ENCODE peak calls at places on chromosomes 7 and 10, in nine cellular contexts. W is stimulated activated CD8-positive, alpha-beta memory T cell treated with anti-CD3 and anti-CD28 coated beads, Interleukin-2, amount 100 ng/mL, for 1 hour; Q is A172; N is mesendoderm; C is SW480; I is heart left ventricle; Z is mucosa of gallbladder; T is A549; H is nucleus accumbens. E is an unnamed sample.

GRCh38 chr10:43105119-43105792 is 28.4 kb downstream of the RET start:
- DNase-seq in W (peak), Q (peak), N (peak), C (peak), I (peak), Z (peak), T (peak), H (peak), E (peak)

GRCh38 chr7:51472017-51472296 is 155.3 kb upstream of the COBL start:
- DNase-seq in W (no peak), Q (no peak), N (peak), C (no peak), I (no peak), Z (no peak), T (no peak), H (no peak), E (no peak)

GRCh38 chr7:74579800-74580685 is 77.5 kb upstream of the GTF2I start:
- DNase-seq in W (no peak), Q (no peak), N (peak), C (peak), I (no peak), Z (peak), T (peak), H (no peak), E (peak)

GRCh38 chr10:78815702-78816334 is 252.9 kb upstream of the ZMIZ1 start:
- DNase-seq in W (no peak), Q (no peak), N (no peak), C (no peak), I (no peak), Z (no peak), T (peak), H (no peak), E (no peak)

GRCh38 chr10:128463991-128464755 is 337.9 kb upstream of the MKI67 start:
- DNase-seq in W (no peak), Q (peak), N (peak), C (peak), I (peak), Z (peak), T (peak), H (no peak), E (peak)

GRCh38 chr10:71974489-71975011 is 10.4 kb downstream of the CHST3 start:
- DNase-seq in W (no peak), Q (peak), N (peak), C (peak), I (no peak), Z (no peak), T (peak), H (peak), E (peak)

GRCh38 chr10:28089467-28089866 is 90.6 kb upstream of the ODAD2 start:
- DNase-seq in W (no peak), Q (peak), N (peak), C (no peak), I (no peak), Z (no peak), T (no peak), H (no peak), E (no peak)

GRCh38 chr10:84256510-84257342 is 11.9 kb downstream of the RGR start:
- DNase-seq in W (no peak), Q (no peak), N (peak), C (no peak), I (no peak), Z (peak), T (peak), H (peak), E (peak)

GRCh38 chr7:158252837-158253669 is 334.6 kb downstream of the PTPRN2 start:
- DNase-seq in W (no peak), Q (no peak), N (no peak), C (no peak), I (peak), Z (no peak), T (no peak), H (no peak), E (no peak)

GRCh38 chr10:86003201-86003621 is 363.4 kb downstream of the GRID1 start:
- DNase-seq in W (no peak), Q (no peak), N (no peak), C (no peak), I (peak), Z (no peak), T (no peak), H (no peak), E (no peak)

GRCh38 chr7:143287321-143287934 is 723 bp upstream of the CASP2 start:
- DNase-seq in W (no peak), Q (no peak), N (no peak), C (no peak), I (no peak), Z (no peak), T (no peak), H (no peak), E (no peak)

GRCh38 chr10:15244635-15245197 is 76.2 kb upstream of the NMT2 start:
- DNase-seq in W (no peak), Q (no peak), N (no peak), C (no peak), I (no peak), Z (no peak), T (no peak), H (no peak), E (no peak)

GRCh38 chr7:46153951-46154787 is 233.1 kb upstream of the IGFBP3 start:
- DNase-seq in W (no peak), Q (peak), N (peak), C (no peak), I (no peak), Z (no peak), T (peak), H (no peak), E (no peak)

E was measured in adrenal gland.